ENCODE peak calls at places on chromosomes 4 and X, in four cellular contexts. L is GM12878, P is K562, D is HepG2. Z is an unnamed sample.

GRCh38 chrX:104254442-104255115 is at the start of gene ESX1:
- DNase-seq in P (no peak), L (no peak), D (no peak), Z (no peak)

GRCh38 chr4:141871086-141871485 is 234.7 kb downstream of the IL15 start:
- DNase-seq in P (no peak), D (no peak), L (no peak), Z (no peak)

GRCh38 chr4:110041742-110042141 is 129.1 kb downstream of the EGF start:
- DNase-seq in D (peak), L (no peak), P (no peak), Z (no peak)

GRCh38 chr4:113232194-113232593 is 182.7 kb downstream of the ANK2 start:
- DNase-seq in P (no peak), L (no peak), D (no peak), Z (no peak)

GRCh38 chr4:80202190-80202711 is 4.9 kb downstream of the PRDM8 start:
- DNase-seq in D (no peak), P (no peak), L (no peak), Z (peak)

GRCh38 chrX:68238568-68238967 is 194.7 kb downstream of the OPHN1 start:
- DNase-seq in L (no peak), P (peak), D (no peak), Z (peak)

GRCh38 chr4:3871181-3871852 is 105.1 kb downstream of the ADRA2C start:
- DNase-seq in L (no peak), P (no peak), D (no peak), Z (peak)

GRCh38 chr4:5711479-5712184 is 631 bp downstream of the EVC start:
- DNase-seq in D (peak), L (no peak), P (no peak), Z (no peak)

GRCh38 chr4:140567722-140568121 is 1.0 kb downstream of the UCP1 start:
- DNase-seq in P (no peak), D (no peak), L (no peak), Z (peak)

DNA sequence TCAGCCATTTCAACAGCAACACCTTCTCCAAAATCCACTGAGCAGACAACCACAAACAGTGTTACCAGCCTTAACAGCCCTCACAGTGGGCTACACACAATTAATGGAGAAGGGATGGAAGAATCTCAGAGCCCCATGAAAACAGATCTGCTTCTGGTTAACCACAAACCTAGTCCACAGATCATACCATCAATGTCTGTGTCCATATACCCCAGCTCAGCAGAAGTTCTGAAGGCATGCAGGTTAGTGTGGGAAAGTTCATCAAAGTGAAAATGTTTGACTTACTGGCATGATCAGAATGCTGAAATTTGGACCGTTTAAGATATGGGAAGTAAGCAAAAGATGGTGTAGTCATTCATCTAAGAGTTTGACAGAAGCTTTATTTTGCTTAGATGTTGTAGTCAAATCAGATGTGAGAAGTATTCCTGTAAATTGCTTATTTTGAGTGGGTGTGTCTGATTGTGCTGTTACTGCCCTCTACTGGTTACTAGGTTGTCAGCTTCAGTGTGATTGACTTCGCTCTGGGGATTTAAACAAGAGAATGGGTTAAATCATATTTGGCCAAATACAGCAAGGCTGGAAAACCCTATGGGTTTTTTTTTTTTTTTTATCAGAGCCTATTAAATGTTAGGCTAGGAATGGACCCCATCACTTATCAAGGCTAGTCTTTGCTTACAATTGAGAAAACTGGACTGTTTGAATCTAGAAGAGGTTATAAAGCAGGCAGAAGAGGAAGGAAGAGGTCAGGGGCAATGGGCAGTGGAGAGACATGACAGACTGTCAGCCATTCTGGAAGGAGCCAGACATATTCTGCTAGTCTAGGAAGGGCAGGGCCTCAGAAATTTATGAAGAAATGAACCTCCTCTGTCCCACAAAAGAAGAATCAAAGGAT is 130.3 kb downstream of the DIPK2B start:
- DNase-seq in L (peak), P (peak), D (peak), Z (peak)
- TF ChIP-seq FOXK2 in L (no peak), P (no peak), D (no peak), Z (no peak)

DNA sequence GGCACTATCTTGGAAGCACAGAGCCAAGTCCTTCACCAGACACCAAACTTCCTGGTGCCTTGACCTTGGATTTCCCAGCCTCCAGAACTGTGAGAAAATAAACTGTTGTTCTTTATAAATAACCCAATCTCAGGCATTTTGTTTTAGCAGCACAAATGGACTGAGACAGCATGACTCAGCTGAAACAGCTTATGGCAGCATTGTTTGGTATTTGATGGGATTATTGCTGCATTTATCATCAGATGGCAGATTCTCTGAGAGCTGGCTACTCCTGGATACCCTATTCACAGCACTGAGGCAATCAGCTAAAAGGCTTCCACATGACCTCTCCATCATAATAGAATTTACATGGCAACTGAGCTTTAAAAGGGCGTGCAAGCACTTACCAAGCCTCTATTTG is 623.1 kb upstream of the CPEB2 start:
- DNase-seq in D (no peak), P (no peak), L (no peak), Z (no peak)
- TF ChIP-seq SP1 in D (no peak), P (no peak), L (no peak), Z (no peak)

GRCh38 chr4:72496119-72496518 is 72.9 kb downstream of the ADAMTS3 start:
- DNase-seq in P (no peak), L (no peak), D (no peak), Z (no peak)
- TF ChIP-seq FOXK2 in P (no peak), L (no peak), D (no peak), Z (no peak)

GRCh38 chr4:41658106-41658505 is 90.4 kb downstream of the PHOX2B start:
- DNase-seq in L (no peak), D (no peak), P (no peak), Z (no peak)
- TF ChIP-seq SP1 in L (no peak), D (no peak), P (no peak), Z (no peak)

DNA sequence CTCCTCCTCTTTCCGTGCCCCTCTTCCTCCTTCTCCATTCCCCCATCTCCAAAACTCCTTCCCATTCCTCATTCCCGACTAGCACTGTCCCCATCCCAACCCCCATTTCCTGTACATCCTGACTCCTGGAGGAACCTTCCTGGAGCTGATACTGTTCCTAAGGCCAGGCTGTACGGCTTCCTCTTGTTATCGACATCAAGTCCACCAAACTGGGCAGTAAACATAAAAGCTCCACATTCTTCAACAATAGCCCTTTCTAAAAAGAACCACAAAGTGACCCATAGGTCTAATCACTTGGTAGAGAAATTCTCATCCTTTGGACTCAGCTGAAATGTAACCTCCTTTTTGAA is 22.9 kb downstream of the AWAT2 start:
- DNase-seq in L (no peak), P (no peak), D (no peak), Z (no peak)
- TF ChIP-seq FOXK2 in L (no peak), P (no peak), D (no peak), Z (no peak)

GRCh38 chrX:110989869-110990268 is 106.1 kb upstream of the PAK3 start:
- DNase-seq in P (no peak), D (no peak), L (no peak), Z (no peak)

GRCh38 chrX:110987292-110987691 is 108.7 kb upstream of the PAK3 start:
- DNase-seq in L (no peak), D (no peak), P (no peak), Z (peak)

GRCh38 chrX:110989447-110989846 is 106.5 kb upstream of the PAK3 start:
- DNase-seq in L (no peak), P (no peak), D (no peak), Z (no peak)

GRCh38 chrX:110992611-110993010 is 103.4 kb upstream of the PAK3 start:
- DNase-seq in P (peak), L (no peak), D (peak), Z (peak)
- TF ChIP-seq SP1 in P (no peak), L (no peak), D (no peak), Z (no peak)

GRCh38 chr4:101086801-101087586 is 260.3 kb downstream of the PPP3CA start:
- DNase-seq in P (no peak), L (no peak), D (peak), Z (peak)
- TF ChIP-seq FOXK2 in P (no peak), L (no peak), D (no peak), Z (no peak)

GRCh38 chrX:155313766-155314165 is 20.6 kb downstream of the CLIC2 start:
- DNase-seq in L (no peak), D (no peak), P (no peak), Z (no peak)

GRCh38 chrX:155314260-155314659 is 20.2 kb downstream of the CLIC2 start:
- DNase-seq in L (no peak), D (no peak), P (no peak), Z (no peak)
- TF ChIP-seq SP1 in L (no peak), D (no peak), P (no peak), Z (no peak)

Z was measured in HEK293T.